ENCODE peak calls at places on chromosomes 12 and 14, in six cellular contexts. E, B, J, I, W and F are unnamed samples. For H3K4me1, the result is how much of the 10 kb centered on the place peaks cover.

GRCh38 chr14:68791078-68791983 is 1.5 kb downstream of the ZFP36L1 start:
- DNase-seq in B (no peak), W (no peak), E (peak), I (no peak), J (no peak), F (no peak)

GRCh38 chr14:80212025-80212402 is 710 bp upstream of the DIO2 start:
- DNase-seq in E (peak), B (no peak), I (no peak), W (no peak), J (no peak), F (no peak)

GRCh38 chr12:95857151-95857550 is 1.6 kb upstream of the SNRPF start:
- DNase-seq in E (peak), J (no peak), I (no peak), W (no peak), B (no peak), F (no peak)

GRCh38 chr12:101929365-101930041 is 52.1 kb downstream of the DRAM1 start:
- DNase-seq in J (no peak), I (no peak), E (no peak), W (no peak), B (no peak), F (no peak)

GRCh38 chr12:7441216-7441615 is 2.7 kb downstream of the CD163L1 start:
- DNase-seq in W (no peak), J (no peak), E (no peak), I (no peak), B (no peak), F (no peak)

GRCh38 chr12:69062838-69063237 is 129.9 kb upstream of the CPM start:
- DNase-seq in I (no peak), B (no peak), E (no peak), J (no peak), W (no peak), F (no peak)

GRCh38 chr12:76020731-76021672 is 10.6 kb downstream of the PHLDA1 start:
- DNase-seq in I (peak), W (no peak), J (no peak), B (no peak), E (peak), F (no peak)

GRCh38 chr12:17038923-17039322 is 433.0 kb upstream of the LMO3 start:
- DNase-seq in I (no peak), B (no peak), J (no peak), W (no peak), E (peak), F (no peak)

GRCh38 chr14:77457115-77457521 is 283 bp downstream of the VIPAS39 start:
- DNase-seq in E (no peak), J (no peak), W (no peak), B (no peak), I (no peak), F (no peak)

GRCh38 chr14:102630405-102630804 is 38.0 kb downstream of the RCOR1 start:
- DNase-seq in E (no peak), I (no peak), B (no peak), W (no peak), J (no peak), F (no peak)

GRCh38 chr12:15581006-15581405 is 208.2 kb downstream of the EPS8 start:
- DNase-seq in E (no peak), I (no peak), J (no peak), B (no peak), W (no peak), F (no peak)

GRCh38 chr12:43210437-43211197 is 341.4 kb downstream of the ADAMTS20 start:
- DNase-seq in B (no peak), W (no peak), J (no peak), I (no peak), E (no peak), F (no peak)
- H3K4me1 ChIP-seq in B (under half), W (under half), J (under half), I (under half), E (under half), F (under half)

GRCh38 chr12:56114084-56114483 is 2.3 kb upstream of the RPL41 start:
- DNase-seq in W (no peak), E (no peak), B (no peak), I (no peak), J (no peak), F (no peak)

GRCh38 chr12:56118688-56119045 is 601 bp downstream of the ZC3H10 start:
- DNase-seq in I (no peak), W (no peak), E (no peak), J (no peak), B (no peak), F (no peak)

GRCh38 chr12:56117778-56118687 is at the start of gene ZC3H10:
- DNase-seq in J (peak), I (peak), W (peak), B (peak), E (peak), F (peak)

GRCh38 chr12:56115329-56115728 is 1.1 kb upstream of the RPL41 start:
- DNase-seq in J (no peak), W (no peak), B (no peak), E (peak), I (peak), F (no peak)

GRCh38 chr12:56116267-56117081 is at the start of gene RPL41:
- DNase-seq in B (peak), E (peak), I (peak), W (peak), J (peak), F (peak)
- TF ChIP-seq CTCF in B (no peak), E (no peak), I (no peak), W (no peak), J (peak), F (no peak)

GRCh38 chr14:105845725-105846309 is 319.4 kb downstream of the TMEM121 start:
- DNase-seq in I (no peak), B (no peak), J (no peak), W (peak), E (no peak), F (no peak)
- TF ChIP-seq POLR2A in I (no peak), B (no peak), J (no peak), W (no peak), E (no peak), F (no peak)

GRCh38 chr12:123524378-123524777 is 9.1 kb downstream of the RILPL1 start:
- DNase-seq in I (no peak), J (no peak), E (no peak), B (no peak), W (no peak), F (no peak)
- H3K4me1 ChIP-seq in I (under half), J (under half), E (under half), B (under half), W (under half), F (under half)

GRCh38 chr12:132766380-132767085 is 4.9 kb upstream of the ANKLE2 start:
- DNase-seq in J (no peak), I (no peak), B (no peak), W (no peak), E (no peak), F (peak)

GRCh38 chr12:132761032-132761910 is at the start of gene ANKLE2:
- DNase-seq in B (peak), E (peak), J (no peak), W (peak), I (no peak), F (peak)

GRCh38 chr12:132764231-132764630 is 2.6 kb upstream of the ANKLE2 start:
- DNase-seq in J (no peak), W (no peak), B (no peak), I (no peak), E (no peak), F (no peak)

GRCh38 chr12:132765366-132765765 is 3.7 kb upstream of the ANKLE2 start:
- DNase-seq in J (no peak), E (no peak), I (no peak), W (no peak), B (no peak), F (no peak)

GRCh38 chr12:132761911-132762583 is 415 bp upstream of the ANKLE2 start:
- DNase-seq in W (peak), E (peak), J (no peak), B (peak), I (peak), F (peak)
- TF ChIP-seq CTCF in W (peak), E (peak), J (peak), B (peak), I (no peak), F (peak)

GRCh38 chr14:103847439-103847953 is at the start of gene PPP1R13B:
- DNase-seq in J (no peak), W (peak), E (peak), B (peak), I (peak), F (peak)
- TF ChIP-seq POLR2A in J (peak), W (peak), E (peak), B (no peak), I (no peak), F (peak)

GRCh38 chr12:1810201-1810930 is 10.0 kb upstream of the LRTM2 start:
- DNase-seq in E (no peak), I (no peak), J (no peak), B (peak), W (no peak), F (no peak)

GRCh38 chr12:1811948-1812291 is 8.4 kb upstream of the LRTM2 start:
- DNase-seq in B (no peak), J (no peak), W (no peak), E (no peak), I (no peak), F (no peak)

GRCh38 chr12:1812650-1813302 is 7.6 kb upstream of the LRTM2 start:
- DNase-seq in J (no peak), B (peak), I (no peak), W (no peak), E (no peak), F (no peak)

GRCh38 chr12:1810931-1811280 is 9.5 kb upstream of the LRTM2 start:
- DNase-seq in B (no peak), E (no peak), I (no peak), J (no peak), W (no peak), F (no peak)

GRCh38 chr12:1811281-1811947 is 9.0 kb upstream of the LRTM2 start:
- DNase-seq in J (no peak), I (no peak), W (no peak), B (no peak), E (no peak), F (no peak)
- H3K4me1 ChIP-seq in J (under half), I (under half), W (under half), B (under half), E (under half), F (under half)

DNA sequence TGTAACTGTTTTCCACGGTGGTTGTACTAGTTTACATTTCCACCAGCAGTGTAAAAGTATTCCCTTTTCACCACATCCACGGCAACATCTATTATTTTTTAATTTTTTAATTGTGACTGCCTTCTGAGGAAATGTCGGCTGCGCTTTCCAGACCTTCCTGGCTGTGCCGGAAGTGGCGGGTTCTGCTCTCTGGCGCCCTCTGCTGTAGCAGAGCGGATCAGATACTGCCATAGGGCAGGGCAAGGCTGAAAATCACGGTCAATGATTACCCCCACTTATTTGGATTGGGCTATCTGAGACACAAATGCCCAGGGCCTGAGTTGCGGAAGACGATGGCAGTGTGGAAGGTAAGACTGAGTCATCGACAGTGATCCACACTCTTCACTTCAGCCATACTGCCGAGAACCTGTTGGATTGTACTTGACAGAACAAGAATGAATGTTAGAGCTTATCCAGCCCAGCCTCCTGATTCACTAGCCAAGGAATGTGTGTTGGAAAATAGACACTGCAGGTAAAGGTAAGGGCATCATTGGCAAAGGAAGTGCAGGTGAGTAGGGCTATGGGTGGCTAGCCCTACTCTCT is 124.2 kb downstream of the NTF3 start:
- DNase-seq in J (no peak), W (no peak), B (peak), I (no peak), E (peak), F (no peak)
- TF ChIP-seq CTCF in J (peak), W (peak), B (peak), I (no peak), E (peak), F (peak)

DNA sequence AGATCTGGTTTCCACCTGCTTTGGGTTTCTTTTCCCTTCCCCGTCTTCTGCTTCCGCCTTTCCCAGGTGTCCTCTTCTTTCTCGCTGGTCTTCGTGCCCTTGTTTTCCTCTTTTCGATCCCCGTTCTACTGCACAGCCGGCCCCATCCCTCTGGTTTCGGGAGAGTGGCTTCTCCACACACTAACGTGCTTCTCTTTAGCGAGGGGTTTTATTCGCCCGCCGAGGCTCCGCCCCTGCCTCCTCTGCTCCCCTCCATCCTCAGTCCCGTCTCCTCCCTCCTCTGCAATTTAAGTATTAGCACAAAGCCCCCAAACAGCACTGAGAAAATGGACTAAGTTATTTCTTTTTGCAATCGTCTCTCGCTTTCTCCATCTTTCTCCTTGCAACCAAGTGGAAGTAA is at the start of gene SLC7A8:
- DNase-seq in J (no peak), B (no peak), I (peak), E (no peak), W (peak), F (peak)
- TF ChIP-seq POLR2A in J (peak), B (no peak), I (peak), E (no peak), W (peak), F (peak)

GRCh38 chr12:1491983-1492697 is 102.2 kb downstream of the FBXL14 start:
- DNase-seq in W (no peak), I (no peak), J (no peak), E (no peak), B (peak), F (no peak)
- H3K4me1 ChIP-seq in W (under half), I (under half), J (under half), E (under half), B (under half), F (under half)